ENCODE peak calls at places on chromosome 15, in ten cellular contexts. X, L, Y, O, Z, M, K, Q, G and N are unnamed samples.

GRCh38 chr15:26451995-26452394 is 320.9 kb downstream of the GABRB3 start:
- DNase-seq in X (no peak), L (no peak), Y (no peak), O (no peak), Z (no peak), M (no peak), K (no peak), Q (no peak), G (no peak), N (no peak)

GRCh38 chr15:64151727-64152506 is at the start of gene SNX22:
- DNase-seq in X (no peak), L (peak; percentile 66), Y (peak; percentile 54), O (no peak), Z (peak; percentile 58), M (no peak), K (no peak), Q (no peak), G (no peak), N (no peak)

GRCh38 chr15:101702077-101702476 is 22.2 kb downstream of the TARS3 start:
- DNase-seq in X (no peak), L (no peak), Y (no peak), O (no peak), Z (no peak), M (no peak), K (no peak), Q (no peak), G (no peak), N (no peak)

GRCh38 chr15:86588413-86588812 is 508.7 kb downstream of the AGBL1 start:
- DNase-seq in X (no peak), L (no peak), Y (no peak), O (no peak), Z (no peak), M (no peak), K (no peak), Q (no peak), G (no peak), N (no peak)

GRCh38 chr15:90479656-90480055 is 50.1 kb upstream of the CRTC3 start:
- DNase-seq in X (peak; percentile 91), L (no peak), Y (no peak), O (no peak), Z (no peak), M (peak; percentile 10), K (no peak), Q (no peak), G (peak; percentile 55), N (peak; percentile 35)

GRCh38 chr15:37078000-37078399 is 22.3 kb downstream of the MEIS2 start:
- DNase-seq in X (no peak), L (no peak), Y (no peak), O (no peak), Z (no peak), M (no peak), K (no peak), Q (no peak), G (no peak), N (no peak)

GRCh38 chr15:68682330-68682729 is 103.5 kb downstream of the CORO2B start:
- DNase-seq in X (no peak), L (no peak), Y (no peak), O (no peak), Z (no peak), M (no peak), K (no peak), Q (no peak), G (no peak), N (no peak)

GRCh38 chr15:63043391-63044076 is 987 bp downstream of the TPM1 start:
- DNase-seq in X (peak; percentile 37), L (peak; percentile 67), Y (peak; percentile 40), O (peak; percentile 13), Z (peak; percentile 59), M (no peak), K (peak; percentile 60), Q (no peak), G (no peak), N (no peak)

GRCh38 chr15:36239509-36239908 is 339.9 kb upstream of the CDIN1 start:
- DNase-seq in X (no peak), L (no peak), Y (no peak), O (no peak), Z (no peak), M (no peak), K (no peak), Q (no peak), G (no peak), N (no peak)

GRCh38 chr15:80668546-80669236 is 26.4 kb upstream of the ABHD17C start:
- DNase-seq in X (no peak), L (no peak), Y (no peak), O (no peak), Z (no peak), M (no peak), K (no peak), Q (no peak), G (no peak), N (no peak)

GRCh38 chr15:49412821-49413220 is 10.2 kb upstream of the FGF7 start:
- DNase-seq in X (no peak), L (no peak), Y (no peak), O (no peak), Z (no peak), M (no peak), K (no peak), Q (no peak), G (no peak), N (no peak)

GRCh38 chr15:49418811-49419210 is 4.2 kb upstream of the FGF7 start:
- DNase-seq in X (no peak), L (no peak), Y (no peak), O (no peak), Z (no peak), M (no peak), K (no peak), Q (no peak), G (no peak), N (no peak)

GRCh38 chr15:49410660-49411059 is 12.4 kb upstream of the FGF7 start:
- DNase-seq in X (no peak), L (no peak), Y (no peak), O (no peak), Z (no peak), M (no peak), K (no peak), Q (no peak), G (no peak), N (no peak)

GRCh38 chr15:49415171-49415570 is 7.9 kb upstream of the FGF7 start:
- DNase-seq in X (no peak), L (no peak), Y (no peak), O (no peak), Z (no peak), M (no peak), K (no peak), Q (no peak), G (no peak), N (no peak)

GRCh38 chr15:49415638-49416037 is 7.4 kb upstream of the FGF7 start:
- DNase-seq in X (peak; percentile 82), L (no peak), Y (no peak), O (no peak), Z (no peak), M (no peak), K (no peak), Q (no peak), G (peak; percentile 29), N (peak; percentile 74)
- TF ChIP-seq CTCF in X (no peak), L (no peak), Y (no peak), O (no peak), Z (no peak), M (no peak), K (no peak), Q (no peak), G (no peak), N (no peak)

GRCh38 chr15:40282144-40282869 is 557 bp downstream of the ANKRD63 start:
- DNase-seq in X (peak; percentile 53), L (peak; percentile 71), Y (peak; percentile 78), O (peak; percentile 43), Z (no peak), M (no peak), K (peak; percentile 60), Q (peak; percentile 49), G (no peak), N (no peak)
- TF ChIP-seq CTCF in X (peak; percentile 36), L (peak; percentile 43), Y (peak; percentile 66), O (no peak), Z (peak; percentile 71), M (peak; percentile 67), K (peak; percentile 33), Q (peak; percentile 59), G (peak; percentile 32), N (peak; percentile 62)

DNA sequence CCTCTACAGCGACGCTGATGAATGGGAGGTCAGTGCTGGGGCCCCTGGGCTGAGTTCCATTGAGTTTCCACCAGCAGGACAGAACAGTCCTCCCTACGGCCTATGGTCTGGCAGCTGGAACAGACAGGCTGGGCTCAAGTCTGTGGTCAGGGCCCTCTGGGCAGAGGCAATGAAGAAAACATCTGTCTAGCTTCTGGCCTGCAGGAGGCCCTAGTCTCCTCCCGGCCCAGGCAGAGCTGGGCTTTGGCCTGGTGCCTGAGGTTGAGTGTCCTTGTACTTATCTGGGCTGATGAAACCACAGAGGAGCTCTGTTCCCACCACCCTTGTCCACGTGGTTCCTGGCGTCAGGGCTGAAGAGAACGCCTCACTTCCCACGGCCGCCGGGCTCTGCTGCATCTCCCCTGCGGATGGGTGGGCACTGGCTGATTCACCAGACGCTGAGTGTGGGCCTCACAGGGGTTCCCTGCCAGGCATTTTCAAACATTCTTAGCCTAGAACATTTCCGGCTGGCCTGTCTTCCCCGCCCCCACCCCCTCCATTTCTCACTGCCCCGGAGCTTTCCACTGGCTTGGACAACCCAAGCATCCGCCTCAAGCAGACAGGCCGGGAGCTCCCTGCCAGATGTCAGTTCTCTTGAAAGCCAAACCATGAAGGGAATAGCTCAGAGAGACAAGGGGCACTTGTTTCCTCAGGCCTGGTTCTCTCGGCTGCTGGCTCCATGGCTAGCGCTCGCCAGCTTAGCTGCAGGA is 20.3 kb downstream of the PPCDC start:
- DNase-seq in X (peak; percentile 88), L (peak; percentile 96), Y (peak; percentile 77), O (peak; percentile 99), Z (peak; percentile 69), M (no peak), K (peak; percentile 84), Q (no peak), G (peak; percentile 99), N (peak; percentile 98)
- TF ChIP-seq CTCF in X (peak; percentile 66), L (peak; percentile 58), Y (peak; percentile 39), O (peak; percentile 71), Z (no peak), M (no peak), K (no peak), Q (no peak), G (peak; percentile 58), N (peak; percentile 74)

GRCh38 chr15:99508807-99509311 is 56.9 kb upstream of the MEF2A start:
- DNase-seq in X (no peak), L (no peak), Y (no peak), O (no peak), Z (no peak), M (no peak), K (no peak), Q (no peak), G (no peak), N (no peak)

GRCh38 chr15:99506399-99506798 is 59.4 kb upstream of the MEF2A start:
- DNase-seq in X (no peak), L (no peak), Y (no peak), O (no peak), Z (no peak), M (no peak), K (no peak), Q (no peak), G (no peak), N (no peak)

GRCh38 chr15:99507016-99507731 is 58.6 kb upstream of the MEF2A start:
- DNase-seq in X (no peak), L (no peak), Y (no peak), O (peak; percentile 59), Z (no peak), M (no peak), K (no peak), Q (no peak), G (peak; percentile 26), N (no peak)

GRCh38 chr15:99509686-99510461 is 55.9 kb upstream of the MEF2A start:
- DNase-seq in X (no peak), L (no peak), Y (no peak), O (peak; percentile 39), Z (no peak), M (no peak), K (no peak), Q (no peak), G (no peak), N (no peak)

GRCh38 chr15:99507732-99508571 is 57.8 kb upstream of the MEF2A start:
- DNase-seq in X (peak; percentile 34), L (no peak), Y (no peak), O (peak; percentile 73), Z (no peak), M (no peak), K (no peak), Q (no peak), G (no peak), N (no peak)
- TF ChIP-seq CTCF in X (no peak), L (no peak), Y (no peak), O (no peak), Z (no peak), M (no peak), K (no peak), Q (no peak), G (no peak), N (no peak)